ENCODE peak calls at places on chromosome 19, in nine cellular contexts. One of them, this sample, is unnamed.
A peak's percentile ranks its signal among the peaks of the same experiment; 100 is the strongest.

GRCh38 chr19:33385956-33386355 is 12.4 kb downstream of the CEBPG start:
- DNase-seq in ACHN: no peak
- DNase-seq in left cardiac atrium: peak; percentile 40
- DNase-seq in AG09309: no peak
- DNase-seq in uterus: no peak
- DNase-seq in stimulated activated CD4-positive, alpha-beta T cell treated with anti-CD3 and anti-CD28 coated beads, Interleukin-1b, Interleukin-23, amount 100 ng/mL, for 24 hours: no peak
- DNase-seq in neural crest cell: no peak
- DNase-seq in occipital lobe: peak; percentile 41
- DNase-seq in pancreas: no peak
- DNase-seq in this sample: no peak

GRCh38 chr19:52923782-52924593 is 760 bp upstream of the ZNF888 start:
- DNase-seq in ACHN: no peak
- DNase-seq in left cardiac atrium: peak; percentile 70
- DNase-seq in AG09309: no peak
- DNase-seq in uterus: peak; percentile 38
- DNase-seq in stimulated activated CD4-positive, alpha-beta T cell treated with anti-CD3 and anti-CD28 coated beads, Interleukin-1b, Interleukin-23, amount 100 ng/mL, for 24 hours: no peak
- DNase-seq in neural crest cell: no peak
- DNase-seq in occipital lobe: no peak
- DNase-seq in pancreas: peak; percentile 61
- DNase-seq in this sample: peak; percentile 45

GRCh38 chr19:56091066-56091490 is 30.0 kb downstream of the ZNF787 start:
- DNase-seq in ACHN: no peak
- DNase-seq in left cardiac atrium: peak; percentile 12
- DNase-seq in AG09309: no peak
- DNase-seq in uterus: no peak
- DNase-seq in stimulated activated CD4-positive, alpha-beta T cell treated with anti-CD3 and anti-CD28 coated beads, Interleukin-1b, Interleukin-23, amount 100 ng/mL, for 24 hours: no peak
- DNase-seq in neural crest cell: no peak
- DNase-seq in occipital lobe: no peak
- DNase-seq in pancreas: no peak
- DNase-seq in this sample: no peak

GRCh38 chr19:45913874-45914830 is at the start of gene NANOS2:
- DNase-seq in ACHN: no peak
- DNase-seq in left cardiac atrium: peak; percentile 34
- DNase-seq in AG09309: no peak
- DNase-seq in uterus: no peak
- DNase-seq in stimulated activated CD4-positive, alpha-beta T cell treated with anti-CD3 and anti-CD28 coated beads, Interleukin-1b, Interleukin-23, amount 100 ng/mL, for 24 hours: no peak
- DNase-seq in neural crest cell: peak; percentile 45
- DNase-seq in occipital lobe: no peak
- DNase-seq in pancreas: no peak
- DNase-seq in this sample: no peak

GRCh38 chr19:3061214-3062161 is 807 bp downstream of the TLE5 start:
- DNase-seq in ACHN: peak; percentile 36
- DNase-seq in left cardiac atrium: peak; percentile 73
- DNase-seq in AG09309: no peak
- DNase-seq in uterus: peak; percentile 71
- DNase-seq in stimulated activated CD4-positive, alpha-beta T cell treated with anti-CD3 and anti-CD28 coated beads, Interleukin-1b, Interleukin-23, amount 100 ng/mL, for 24 hours: peak; percentile 35
- DNase-seq in neural crest cell: no peak
- DNase-seq in occipital lobe: no peak
- DNase-seq in pancreas: no peak
- DNase-seq in this sample: peak; percentile 75

GRCh38 chr19:7415163-7415856 is 66.6 kb downstream of the ARHGEF18 start:
- DNase-seq in ACHN: no peak
- DNase-seq in left cardiac atrium: no peak
- DNase-seq in AG09309: no peak
- DNase-seq in uterus: no peak
- DNase-seq in stimulated activated CD4-positive, alpha-beta T cell treated with anti-CD3 and anti-CD28 coated beads, Interleukin-1b, Interleukin-23, amount 100 ng/mL, for 24 hours: no peak
- DNase-seq in neural crest cell: no peak
- DNase-seq in occipital lobe: no peak
- DNase-seq in pancreas: peak; percentile 81
- DNase-seq in this sample: no peak

GRCh38 chr19:55536951-55537740 is at the start of gene SBK2:
- DNase-seq in ACHN: peak; percentile 20
- DNase-seq in left cardiac atrium: peak; percentile 74
- DNase-seq in AG09309: no peak
- DNase-seq in uterus: no peak
- DNase-seq in stimulated activated CD4-positive, alpha-beta T cell treated with anti-CD3 and anti-CD28 coated beads, Interleukin-1b, Interleukin-23, amount 100 ng/mL, for 24 hours: no peak
- DNase-seq in neural crest cell: peak; percentile 48
- DNase-seq in occipital lobe: no peak
- DNase-seq in pancreas: no peak
- DNase-seq in this sample: no peak

GRCh38 chr19:9362905-9363304 is at the start of gene ZNF177:
- DNase-seq in ACHN: no peak
- DNase-seq in left cardiac atrium: no peak
- DNase-seq in AG09309: no peak
- DNase-seq in uterus: no peak
- DNase-seq in stimulated activated CD4-positive, alpha-beta T cell treated with anti-CD3 and anti-CD28 coated beads, Interleukin-1b, Interleukin-23, amount 100 ng/mL, for 24 hours: no peak
- DNase-seq in neural crest cell: no peak
- DNase-seq in occipital lobe: no peak
- DNase-seq in pancreas: no peak
- DNase-seq in this sample: no peak

GRCh38 chr19:30314805-30315155 is 57.4 kb upstream of the ZNF536 start:
- DNase-seq in ACHN: no peak
- DNase-seq in left cardiac atrium: no peak
- DNase-seq in AG09309: no peak
- DNase-seq in uterus: no peak
- DNase-seq in stimulated activated CD4-positive, alpha-beta T cell treated with anti-CD3 and anti-CD28 coated beads, Interleukin-1b, Interleukin-23, amount 100 ng/mL, for 24 hours: no peak
- DNase-seq in neural crest cell: no peak
- DNase-seq in occipital lobe: no peak
- DNase-seq in pancreas: no peak
- DNase-seq in this sample: no peak

GRCh38 chr19:33522371-33522662 is 726 bp upstream of the PEPD start:
- DNase-seq in ACHN: no peak
- DNase-seq in left cardiac atrium: no peak
- DNase-seq in AG09309: no peak
- DNase-seq in uterus: no peak
- DNase-seq in stimulated activated CD4-positive, alpha-beta T cell treated with anti-CD3 and anti-CD28 coated beads, Interleukin-1b, Interleukin-23, amount 100 ng/mL, for 24 hours: no peak
- DNase-seq in neural crest cell: no peak
- DNase-seq in occipital lobe: no peak
- DNase-seq in pancreas: no peak
- DNase-seq in this sample: no peak

GRCh38 chr19:50325310-50326100 is 3.7 kb downstream of the KCNC3 start:
- DNase-seq in ACHN: peak; percentile 61
- DNase-seq in left cardiac atrium: peak; percentile 72
- DNase-seq in AG09309: no peak
- DNase-seq in uterus: no peak
- DNase-seq in stimulated activated CD4-positive, alpha-beta T cell treated with anti-CD3 and anti-CD28 coated beads, Interleukin-1b, Interleukin-23, amount 100 ng/mL, for 24 hours: peak; percentile 63
- DNase-seq in neural crest cell: peak; percentile 87
- DNase-seq in occipital lobe: peak; percentile 64
- DNase-seq in pancreas: peak; percentile 59
- DNase-seq in this sample: peak; percentile 73

GRCh38 chr19:29375429-29376093 is 150.2 kb upstream of the VSTM2B start:
- DNase-seq in ACHN: no peak
- DNase-seq in left cardiac atrium: no peak
- DNase-seq in AG09309: no peak
- DNase-seq in uterus: no peak
- DNase-seq in stimulated activated CD4-positive, alpha-beta T cell treated with anti-CD3 and anti-CD28 coated beads, Interleukin-1b, Interleukin-23, amount 100 ng/mL, for 24 hours: no peak
- DNase-seq in neural crest cell: no peak
- DNase-seq in occipital lobe: no peak
- DNase-seq in pancreas: no peak
- DNase-seq in this sample: no peak

GRCh38 chr19:12346896-12347295 is 13.5 kb upstream of the ZNF563 start:
- DNase-seq in ACHN: no peak
- DNase-seq in left cardiac atrium: no peak
- DNase-seq in AG09309: no peak
- DNase-seq in uterus: no peak
- DNase-seq in stimulated activated CD4-positive, alpha-beta T cell treated with anti-CD3 and anti-CD28 coated beads, Interleukin-1b, Interleukin-23, amount 100 ng/mL, for 24 hours: no peak
- DNase-seq in neural crest cell: no peak
- DNase-seq in occipital lobe: no peak
- DNase-seq in pancreas: no peak
- DNase-seq in this sample: no peak

GRCh38 chr19:39265321-39265916 is 2.8 kb upstream of the IFNL2 start:
- DNase-seq in ACHN: no peak
- DNase-seq in left cardiac atrium: no peak
- DNase-seq in AG09309: no peak
- DNase-seq in uterus: no peak
- DNase-seq in stimulated activated CD4-positive, alpha-beta T cell treated with anti-CD3 and anti-CD28 coated beads, Interleukin-1b, Interleukin-23, amount 100 ng/mL, for 24 hours: no peak
- DNase-seq in neural crest cell: no peak
- DNase-seq in occipital lobe: no peak
- DNase-seq in pancreas: no peak
- DNase-seq in this sample: no peak

GRCh38 chr19:7645159-7645558 is 8.2 kb downstream of the STXBP2 start:
- DNase-seq in ACHN: no peak
- DNase-seq in left cardiac atrium: no peak
- DNase-seq in AG09309: no peak
- DNase-seq in uterus: no peak
- DNase-seq in stimulated activated CD4-positive, alpha-beta T cell treated with anti-CD3 and anti-CD28 coated beads, Interleukin-1b, Interleukin-23, amount 100 ng/mL, for 24 hours: no peak
- DNase-seq in neural crest cell: no peak
- DNase-seq in occipital lobe: no peak
- DNase-seq in pancreas: no peak
- DNase-seq in this sample: no peak

GRCh38 chr19:8504171-8504570 is 1.7 kb upstream of the PRAM1 start:
- DNase-seq in ACHN: no peak
- DNase-seq in left cardiac atrium: no peak
- DNase-seq in AG09309: no peak
- DNase-seq in uterus: no peak
- DNase-seq in stimulated activated CD4-positive, alpha-beta T cell treated with anti-CD3 and anti-CD28 coated beads, Interleukin-1b, Interleukin-23, amount 100 ng/mL, for 24 hours: no peak
- DNase-seq in neural crest cell: no peak
- DNase-seq in occipital lobe: no peak
- DNase-seq in pancreas: no peak
- DNase-seq in this sample: no peak

GRCh38 chr19:45958763-45959516 is 14.7 kb downstream of the NOVA2 start:
- DNase-seq in ACHN: no peak
- DNase-seq in left cardiac atrium: no peak
- DNase-seq in AG09309: no peak
- DNase-seq in uterus: no peak
- DNase-seq in stimulated activated CD4-positive, alpha-beta T cell treated with anti-CD3 and anti-CD28 coated beads, Interleukin-1b, Interleukin-23, amount 100 ng/mL, for 24 hours: no peak
- DNase-seq in neural crest cell: no peak
- DNase-seq in occipital lobe: no peak
- DNase-seq in pancreas: no peak
- DNase-seq in this sample: no peak

GRCh38 chr19:5672708-5673459 is 7.4 kb downstream of the MICOS13 start:
- DNase-seq in ACHN: no peak
- DNase-seq in left cardiac atrium: peak; percentile 16
- DNase-seq in AG09309: no peak
- DNase-seq in uterus: no peak
- DNase-seq in stimulated activated CD4-positive, alpha-beta T cell treated with anti-CD3 and anti-CD28 coated beads, Interleukin-1b, Interleukin-23, amount 100 ng/mL, for 24 hours: no peak
- DNase-seq in neural crest cell: no peak
- DNase-seq in occipital lobe: no peak
- DNase-seq in pancreas: no peak
- DNase-seq in this sample: no peak